ENCODE peak calls at places on chromosomes 4 and X, in seven cellular contexts. M is stomach; J is CD4-positive, CD25-positive, alpha-beta regulatory T cell; D is cardiac muscle cell; H is mesendoderm; V is neural progenitor cell; A is heart right ventricle. Y is an unnamed sample.

GRCh38 chr4:7155611-7156071 is 36.7 kb upstream of the SORCS2 start:
- DNase-seq in D (peak; percentile 16), H (no peak), V (no peak), J (no peak), A (no peak), M (no peak), Y (no peak)

GRCh38 chrX:49204017-49204416 is 4.0 kb upstream of the SYP start:
- DNase-seq in J (no peak), H (no peak), D (no peak), V (no peak), A (no peak), M (no peak), Y (no peak)

GRCh38 chr4:167052631-167053085 is 181.6 kb downstream of the SPOCK3 start:
- DNase-seq in A (no peak), H (no peak), M (no peak), J (no peak), D (no peak), V (no peak), Y (no peak)

GRCh38 chr4:42488114-42488513 is 90.8 kb downstream of the SHISA3 start:
- DNase-seq in V (no peak), M (no peak), H (no peak), D (no peak), A (no peak), J (no peak), Y (no peak)

GRCh38 chr4:174444390-174444789 is 77.9 kb downstream of the HPGD start:
- DNase-seq in D (no peak), H (no peak), A (no peak), J (no peak), V (no peak), M (no peak), Y (no peak)

GRCh38 chr4:71607780-71608673 is 175.9 kb downstream of the GC start:
- DNase-seq in V (no peak), J (no peak), M (no peak), D (peak; percentile 41), A (no peak), H (peak; percentile 62), Y (no peak)

GRCh38 chr4:186188107-186188506 is 3.3 kb upstream of the CYP4V2 start:
- DNase-seq in H (no peak), M (no peak), A (no peak), D (no peak), J (no peak), V (no peak), Y (no peak)

GRCh38 chr4:168610911-168611530 is 114.2 kb downstream of the PALLD start:
- DNase-seq in M (no peak), V (no peak), J (no peak), H (no peak), A (no peak), D (no peak), Y (no peak)

GRCh38 chrX:111719426-111720210 is 38.6 kb downstream of the ALG13 start:
- DNase-seq in D (peak; percentile 33), M (no peak), H (no peak), J (no peak), A (no peak), V (no peak), Y (no peak)

GRCh38 chrX:2404816-2405215 is 96.0 kb downstream of the DHRSX start:
- DNase-seq in V (no peak), J (no peak), A (no peak), D (no peak), H (no peak), M (no peak), Y (no peak)

GRCh38 chr4:24862073-24862751 is 50.6 kb downstream of the CCDC149 start:
- DNase-seq in H (no peak), D (no peak), V (no peak), A (no peak), M (no peak), J (no peak), Y (no peak)

GRCh38 chrX:1244164-1245076 is 24.2 kb upstream of the CSF2RA start:
- DNase-seq in V (peak; percentile 87), J (no peak), M (no peak), D (no peak), H (peak; percentile 97), A (no peak), Y (peak; percentile 43)

GRCh38 chr4:113976937-113977855 is 2.3 kb downstream of the ARSJ start:
- DNase-seq in A (no peak), J (no peak), M (no peak), H (no peak), V (no peak), D (peak; percentile 18), Y (no peak)

GRCh38 chr4:150329338-150329737 is 251.1 kb downstream of the DCLK2 start:
- DNase-seq in V (no peak), H (no peak), D (no peak), A (no peak), J (no peak), M (no peak), Y (no peak)

GRCh38 chr4:67051000-67051789 is 494.1 kb downstream of the CENPC start:
- DNase-seq in V (no peak), M (no peak), J (no peak), D (no peak), A (no peak), H (no peak), Y (no peak)

GRCh38 chr4:139815646-139816601 is 150.3 kb downstream of the MGST2 start:
- DNase-seq in V (peak; percentile 81), D (peak; percentile 82), M (no peak), A (peak; percentile 38), H (peak; percentile 96), J (no peak), Y (peak; percentile 48)

GRCh38 chr4:98838528-98838927 is 90.4 kb downstream of the EIF4E start:
- DNase-seq in M (no peak), D (no peak), H (no peak), J (no peak), A (no peak), V (no peak), Y (no peak)

GRCh38 chrX:131828482-131828881 is 194.6 kb upstream of the STK26 start:
- DNase-seq in A (no peak), M (no peak), H (peak; percentile 41), D (no peak), V (no peak), J (no peak), Y (no peak)

GRCh38 chrX:74343970-74344622 is 40.1 kb downstream of the ZCCHC13 start:
- DNase-seq in J (peak; percentile 55), D (peak; percentile 95), V (peak; percentile 84), A (no peak), H (peak; percentile 96), M (peak; percentile 67), Y (peak; percentile 93)

GRCh38 chr4:21470531-21470930 is 478.0 kb downstream of the KCNIP4 start:
- DNase-seq in A (no peak), M (no peak), H (no peak), J (no peak), V (peak; percentile 20), D (peak; percentile 69), Y (no peak)

DNA sequence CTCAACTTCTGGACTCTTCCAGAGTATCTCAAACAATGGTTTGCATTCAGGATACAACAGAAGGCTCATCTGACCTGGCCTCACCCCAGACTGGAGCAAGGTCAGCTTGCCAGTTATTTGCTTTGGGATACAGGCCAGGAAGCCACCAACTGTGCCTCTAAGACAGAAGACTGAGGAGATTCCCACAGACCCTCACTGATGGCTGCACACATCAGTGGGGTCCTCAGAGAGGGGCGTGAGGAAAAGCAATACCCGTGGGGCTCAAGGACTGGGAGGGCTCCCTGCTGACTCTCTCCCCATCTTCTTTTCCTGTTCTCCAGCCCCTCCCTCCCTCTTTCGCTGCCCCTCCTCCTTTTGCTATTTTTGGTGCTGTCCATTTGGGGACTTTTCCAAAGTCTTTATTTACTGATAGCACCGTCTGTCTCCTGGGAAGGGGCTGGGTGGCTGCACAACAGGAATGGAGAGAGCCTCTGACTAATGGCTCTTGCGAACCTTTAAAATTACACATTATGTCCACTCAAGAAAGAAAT is 23.2 kb downstream of the RELL1 start:
- DNase-seq in J (no peak), M (no peak), H (no peak), A (peak; percentile 27), V (peak; percentile 23), D (no peak), Y (no peak)
- H3K4me1 ChIP-seq in J (peaks cover 11% of the 10 kb centered on the region), M (peaks cover 91% of the 10 kb centered on the region), H (peaks cover 23% of the 10 kb centered on the region), A (peaks cover 100% of the 10 kb centered on the region), V (peaks cover 38% of the 10 kb centered on the region), D (peaks cover 45% of the 10 kb centered on the region), Y (peaks cover 5% of the 10 kb centered on the region)

GRCh38 chr4:78863991-78864390 is 75.2 kb downstream of the PAQR3 start:
- DNase-seq in J (no peak), H (no peak), V (no peak), M (no peak), A (no peak), D (no peak), Y (no peak)
- H3K4me3 ChIP-seq in J (no peak overlapping the region), H (no peak overlapping the region), V (no peak overlapping the region), M (no peak overlapping the region), A (no peak overlapping the region), D (no peak overlapping the region), Y (no peak overlapping the region)

DNA sequence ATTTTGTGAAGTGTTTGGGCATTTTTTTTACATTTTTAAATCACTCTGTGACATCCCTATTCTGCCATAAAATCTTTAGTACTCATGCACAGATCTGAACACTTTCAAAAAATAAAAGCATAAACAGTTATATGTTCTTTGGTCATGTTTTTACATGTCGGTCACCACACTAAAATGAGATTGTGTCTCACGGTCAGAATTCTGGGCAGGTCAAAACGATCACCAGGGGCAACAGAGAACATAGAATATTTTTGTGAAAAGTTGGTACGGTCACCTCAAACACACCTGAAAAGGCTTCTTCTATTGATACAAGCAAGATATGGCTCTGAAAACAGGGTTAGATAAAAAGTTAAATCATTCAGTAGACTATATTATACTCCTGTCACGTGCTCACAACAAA is 189.1 kb downstream of the PDGFC start:
- DNase-seq in D (no peak), J (no peak), H (no peak), M (no peak), V (no peak), A (no peak), Y (no peak)
- H3K4me1 ChIP-seq in D (no peaks in the 10 kb centered on the region), J (no peaks in the 10 kb centered on the region), H (no peaks in the 10 kb centered on the region), M (peaks cover 14% of the 10 kb centered on the region), V (no peaks in the 10 kb centered on the region), A (peaks cover 13% of the 10 kb centered on the region), Y (no peaks in the 10 kb centered on the region)

GRCh38 chr4:8155660-8156421 is 2.8 kb downstream of the ABLIM2 start:
- DNase-seq in J (no peak), D (no peak), M (no peak), H (peak; percentile 44), V (no peak), A (peak; percentile 3), Y (no peak)

GRCh38 chr4:8157944-8158709 is 486 bp downstream of the ABLIM2 start:
- DNase-seq in H (no peak), V (no peak), J (no peak), D (no peak), A (no peak), M (no peak), Y (no peak)

GRCh38 chr4:8158710-8159521 is at the start of gene ABLIM2:
- DNase-seq in J (peak; percentile 99), D (peak; percentile 99), H (peak; percentile 98), A (peak; percentile 99), V (peak; percentile 99), M (peak; percentile 99), Y (peak; percentile 96)

GRCh38 chr4:8156617-8157016 is 2.0 kb downstream of the ABLIM2 start:
- DNase-seq in A (no peak), D (no peak), V (no peak), M (no peak), J (no peak), H (no peak), Y (no peak)

DNA sequence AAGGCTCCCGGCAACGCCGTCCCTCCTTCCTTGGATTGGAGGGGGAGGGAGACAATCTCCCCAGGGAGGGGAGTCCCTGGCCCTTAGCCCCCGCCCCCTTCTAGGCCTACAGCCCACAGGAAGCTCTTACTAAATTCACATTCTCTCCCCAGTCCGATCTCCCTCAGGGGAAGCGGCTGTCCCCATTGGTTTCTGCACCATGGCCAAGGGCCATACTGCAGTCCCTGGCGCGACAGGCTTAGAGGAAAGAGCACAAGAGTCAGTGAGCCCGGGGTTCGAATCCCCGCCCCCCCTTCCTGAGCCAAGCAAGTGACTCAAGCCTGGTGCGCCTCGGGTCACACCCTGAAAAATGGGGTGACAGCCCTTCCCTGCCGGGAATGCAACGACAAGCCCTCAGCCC is 1.1 kb downstream of the ABLIM2 start:
- DNase-seq in A (peak; percentile 63), J (no peak), V (peak; percentile 28), M (no peak), H (no peak), D (peak; percentile 47), Y (no peak)
- H3K4me3 ChIP-seq in A (peak overlapping the region; percentile 91), J (no peak overlapping the region), V (peak overlapping the region; percentile 69), M (peak overlapping the region; percentile 70), H (no peak overlapping the region), D (no peak overlapping the region), Y (peak overlapping the region; percentile 61)

Y was measured in NT2/D1.